ENCODE peak calls at places on chromosomes 1 and 21, in nine cellular contexts. T is left cardiac atrium; Y is HFFc6; S is Right ventricle myocardium superior; B is stimulated activated CD4-positive, alpha-beta T cell treated with anti-CD3 and anti-CD28 coated beads, Interleukin-1b, Interleukin-23, amount 100 ng/mL, for 4 hours; W is T-cell; R is left colon; J is H54; F is heart right ventricle. P is an unnamed sample.

GRCh38 chr1:225849905-225850304 is 32.3 kb downstream of the TMEM63A start:
- DNase-seq in T (peak), Y (no peak), S (peak), B (no peak), W (peak), R (no peak), J (no peak), F (peak), P (no peak)

GRCh38 chr1:22808846-22809501 is 98.3 kb downstream of the EPHB2 start:
- DNase-seq in T (peak), Y (peak), S (peak), B (no peak), W (no peak), R (peak), J (no peak), F (peak), P (peak)

GRCh38 chr1:94286864-94287437 is 49.6 kb upstream of the ARHGAP29 start:
- DNase-seq in T (no peak), Y (no peak), S (no peak), B (no peak), W (no peak), R (no peak), J (no peak), F (no peak), P (no peak)

GRCh38 chr1:14552246-14552970 is 46.1 kb upstream of the KAZN start:
- DNase-seq in T (peak), Y (no peak), S (no peak), B (no peak), W (no peak), R (no peak), J (no peak), F (no peak), P (no peak)

GRCh38 chr1:18484276-18484675 is 3.5 kb downstream of the KLHDC7A start:
- DNase-seq in T (no peak), Y (no peak), S (no peak), B (no peak), W (no peak), R (no peak), J (no peak), F (no peak), P (no peak)

GRCh38 chr1:161835963-161836362 is 69.8 kb downstream of the ATF6 start:
- DNase-seq in T (no peak), Y (peak), S (no peak), B (no peak), W (no peak), R (no peak), J (no peak), F (no peak), P (no peak)

GRCh38 chr1:109827986-109828385 is 64.3 kb upstream of the EPS8L3 start:
- DNase-seq in T (no peak), Y (no peak), S (no peak), B (no peak), W (no peak), R (no peak), J (no peak), F (no peak), P (no peak)

GRCh38 chr1:44862829-44863406 is 19.9 kb upstream of the PTCH2 start:
- DNase-seq in T (no peak), Y (peak), S (no peak), B (no peak), W (no peak), R (no peak), J (no peak), F (no peak), P (peak)

GRCh38 chr1:89085781-89086180 is 20.8 kb upstream of the GBP1 start:
- DNase-seq in T (no peak), Y (no peak), S (no peak), B (peak), W (peak), R (no peak), J (peak), F (no peak), P (no peak)

GRCh38 chr1:234065794-234066447 is 161.4 kb downstream of the SLC35F3 start:
- DNase-seq in T (peak), Y (peak), S (peak), B (peak), W (peak), R (peak), J (peak), F (peak), P (peak)

GRCh38 chr1:229209816-229210215 is 61.1 kb upstream of the RAB4A start:
- DNase-seq in T (peak), Y (no peak), S (no peak), B (no peak), W (no peak), R (no peak), J (no peak), F (no peak), P (no peak)

GRCh38 chr1:191641420-191642215 is 516.6 kb upstream of the RGS18 start:
- DNase-seq in T (no peak), Y (no peak), S (no peak), B (no peak), W (no peak), R (no peak), J (peak), F (no peak), P (no peak)

GRCh38 chr1:39127513-39127912 is 77.0 kb upstream of the MACF1 start:
- DNase-seq in T (no peak), Y (no peak), S (no peak), B (no peak), W (no peak), R (no peak), J (no peak), F (no peak), P (no peak)

GRCh38 chr1:6037338-6037762 is 8.3 kb upstream of the KCNAB2 start:
- DNase-seq in T (no peak), Y (peak), S (no peak), B (no peak), W (no peak), R (no peak), J (peak), F (no peak), P (no peak)

GRCh38 chr1:225999912-226000337 is 782 bp upstream of the SDE2 start:
- DNase-seq in T (no peak), Y (no peak), S (no peak), B (peak), W (no peak), R (no peak), J (no peak), F (no peak), P (no peak)

GRCh38 chr21:20016431-20017005 is 981.7 kb upstream of the NCAM2 start:
- DNase-seq in T (no peak), Y (no peak), S (no peak), B (no peak), W (no peak), R (no peak), J (no peak), F (no peak), P (no peak)

GRCh38 chr1:168507271-168507670 is 36.5 kb downstream of the XCL2 start:
- DNase-seq in T (no peak), Y (no peak), S (no peak), B (no peak), W (no peak), R (no peak), J (no peak), F (no peak), P (no peak)

GRCh38 chr1:239718997-239719628 is 332.7 kb downstream of the CHRM3 start:
- DNase-seq in T (no peak), Y (no peak), S (no peak), B (peak), W (no peak), R (no peak), J (no peak), F (no peak), P (no peak)

GRCh38 chr1:223212441-223212840 is 69.4 kb upstream of the TLR5 start:
- DNase-seq in T (no peak), Y (no peak), S (no peak), B (no peak), W (no peak), R (no peak), J (no peak), F (no peak), P (no peak)

GRCh38 chr21:32826317-32827167 is 55.0 kb upstream of the PAXBP1 start:
- DNase-seq in T (no peak), Y (peak), S (no peak), B (no peak), W (peak), R (peak), J (peak), F (no peak), P (peak)

GRCh38 chr1:91569411-91570104 is 68.9 kb downstream of the CDC7 start:
- DNase-seq in T (peak), Y (peak), S (peak), B (no peak), W (no peak), R (peak), J (peak), F (peak), P (peak)

GRCh38 chr1:237013608-237014007 is 9.4 kb upstream of the MT1HL1 start:
- DNase-seq in T (no peak), Y (no peak), S (no peak), B (no peak), W (no peak), R (no peak), J (no peak), F (no peak), P (no peak)

GRCh38 chr1:232142403-232143314 is 487.3 kb downstream of the SIPA1L2 start:
- DNase-seq in T (peak), Y (peak), S (no peak), B (no peak), W (no peak), R (peak), J (peak), F (no peak), P (peak)

GRCh38 chr1:55702064-55702463 is 486.9 kb upstream of the USP24 start:
- DNase-seq in T (no peak), Y (peak), S (no peak), B (no peak), W (no peak), R (no peak), J (no peak), F (no peak), P (no peak)

GRCh38 chr1:198155253-198155652 is 1.5 kb upstream of the NEK7 start:
- DNase-seq in T (no peak), Y (peak), S (no peak), B (no peak), W (no peak), R (no peak), J (peak), F (no peak), P (peak)

GRCh38 chr1:53062731-53063591 is 948 bp downstream of the PODN start:
- DNase-seq in T (no peak), Y (no peak), S (peak), B (no peak), W (no peak), R (no peak), J (no peak), F (peak), P (peak)

GRCh38 chr1:32255072-32256071 is 4.3 kb downstream of the LCK start:
- DNase-seq in T (no peak), Y (no peak), S (no peak), B (no peak), W (no peak), R (no peak), J (no peak), F (no peak), P (no peak)

GRCh38 chr1:1430114-1430982 is 5.1 kb upstream of the VWA1 start:
- DNase-seq in T (peak), Y (no peak), S (peak), B (no peak), W (no peak), R (peak), J (peak), F (peak), P (peak)

GRCh38 chr1:216812966-216813365 is 89.7 kb upstream of the ESRRG start:
- DNase-seq in T (no peak), Y (no peak), S (no peak), B (no peak), W (no peak), R (no peak), J (no peak), F (no peak), P (peak)

GRCh38 chr1:201795066-201795465 is 33.9 kb upstream of the IPO9 start:
- DNase-seq in T (no peak), Y (peak), S (no peak), B (no peak), W (no peak), R (no peak), J (no peak), F (no peak), P (no peak)

GRCh38 chr1:242523968-242524570 is 428 bp downstream of the PLD5 start:
- DNase-seq in T (no peak), Y (no peak), S (no peak), B (no peak), W (no peak), R (no peak), J (no peak), F (peak), P (peak)

GRCh38 chr1:184504695-184505338 is 118.0 kb downstream of the C1orf21 start:
- DNase-seq in T (no peak), Y (no peak), S (no peak), B (no peak), W (no peak), R (no peak), J (no peak), F (no peak), P (no peak)

GRCh38 chr1:245126530-245126929 is 28.3 kb upstream of the KIF26B start:
- DNase-seq in T (no peak), Y (no peak), S (no peak), B (no peak), W (no peak), R (no peak), J (no peak), F (no peak), P (no peak)

GRCh38 chr1:198212675-198213074 is 55.9 kb downstream of the NEK7 start:
- DNase-seq in T (no peak), Y (peak), S (no peak), B (no peak), W (no peak), R (no peak), J (peak), F (no peak), P (peak)

GRCh38 chr1:228988655-228989054 is 253.4 kb downstream of the RHOU start:
- DNase-seq in T (peak), Y (no peak), S (peak), B (no peak), W (no peak), R (no peak), J (no peak), F (no peak), P (peak)

GRCh38 chr1:232528472-232529089 is 101.4 kb downstream of the SIPA1L2 start:
- DNase-seq in T (no peak), Y (no peak), S (no peak), B (no peak), W (no peak), R (no peak), J (no peak), F (no peak), P (no peak)

GRCh38 chr1:202411421-202411820 is 62.9 kb downstream of the PPP1R12B start:
- DNase-seq in T (no peak), Y (peak), S (no peak), B (no peak), W (no peak), R (no peak), J (no peak), F (no peak), P (no peak)